ENCODE peak calls at places on chromosome 13, in eight cellular contexts. G is left ventricle myocardium inferior, Y is fibroblast of lung, B is psoas muscle, C is endothelial cell of umbilical vein, V is heart left ventricle, R is astrocyte, X is DND-41. K is an unnamed sample. For H3K36me3 and H3K27me3, the result is how much of the 10 kb centered on the place peaks cover.

GRCh38 chr13:98476106-98476505 is 100.8 kb downstream of the STK24 start:
- DNase-seq in G (no peak), Y (no peak), B (no peak), C (peak), V (no peak), R (no peak), X (no peak), K (peak)

GRCh38 chr13:100363874-100364273 is 224.7 kb downstream of the GGACT start:
- DNase-seq in G (no peak), Y (peak), B (no peak), C (peak), V (no peak), R (peak), X (no peak), K (no peak)

GRCh38 chr13:100361504-100361903 is 227.1 kb downstream of the GGACT start:
- DNase-seq in G (no peak), Y (peak), B (no peak), C (peak), V (no peak), R (peak), X (no peak), K (no peak)

GRCh38 chr13:77136902-77137420 is 110.0 kb upstream of the FBXL3 start:
- DNase-seq in G (no peak), Y (peak), B (no peak), C (no peak), V (no peak), R (peak), X (no peak), K (no peak)

GRCh38 chr13:40171566-40171965 is 494.9 kb downstream of the FOXO1 start:
- DNase-seq in G (no peak), Y (no peak), B (no peak), C (no peak), V (no peak), R (no peak), X (no peak), K (no peak)

GRCh38 chr13:29684441-29684840 is 89.0 kb upstream of the SLC7A1 start:
- DNase-seq in G (no peak), Y (peak), B (no peak), C (no peak), V (no peak), R (peak), X (no peak), K (no peak)

GRCh38 chr13:31064636-31065035 is 97.1 kb downstream of the HSPH1 start:
- DNase-seq in G (no peak), Y (no peak), B (no peak), C (no peak), V (no peak), R (no peak), X (no peak), K (no peak)

GRCh38 chr13:99996177-99996705 is 14.7 kb downstream of the ZIC2 start:
- DNase-seq in G (no peak), Y (no peak), B (no peak), C (peak), V (no peak), R (no peak), X (no peak), K (no peak)

GRCh38 chr13:106534844-106535551 is 464 bp downstream of the EFNB2 start:
- DNase-seq in G (peak), Y (peak), B (peak), C (peak), V (no peak), R (peak), X (no peak), K (peak)

GRCh38 chr13:37132211-37132610 is 26.7 kb upstream of the CSNK1A1L start:
- DNase-seq in G (no peak), Y (peak), B (no peak), C (no peak), V (no peak), R (peak), X (no peak), K (no peak)

GRCh38 chr13:94343243-94343585 is 136.3 kb downstream of the DCT start:
- DNase-seq in G (no peak), Y (peak), B (no peak), C (no peak), V (no peak), R (peak), X (no peak), K (no peak)

GRCh38 chr13:106105153-106105552 is 430.3 kb downstream of the EFNB2 start:
- DNase-seq in G (no peak), Y (peak), B (no peak), C (peak), V (no peak), R (no peak), X (no peak), K (no peak)

GRCh38 chr13:95343944-95344343 is 42.7 kb upstream of the ABCC4 start:
- DNase-seq in G (no peak), Y (no peak), B (no peak), C (peak), V (peak), R (no peak), X (no peak), K (no peak)

GRCh38 chr13:110166598-110166997 is 140.4 kb downstream of the COL4A1 start:
- DNase-seq in G (no peak), Y (no peak), B (no peak), C (no peak), V (no peak), R (no peak), X (no peak), K (no peak)

GRCh38 chr13:110164706-110165105 is 142.3 kb downstream of the COL4A1 start:
- DNase-seq in G (no peak), Y (no peak), B (no peak), C (no peak), V (no peak), R (no peak), X (no peak), K (no peak)

GRCh38 chr13:110162053-110162452 is 144.9 kb downstream of the COL4A1 start:
- DNase-seq in G (no peak), Y (no peak), B (no peak), C (no peak), V (no peak), R (no peak), X (no peak), K (no peak)

GRCh38 chr13:110161112-110161897 is 145.7 kb downstream of the COL4A1 start:
- DNase-seq in G (peak), Y (no peak), B (no peak), C (no peak), V (no peak), R (no peak), X (no peak), K (no peak)

GRCh38 chr13:110163020-110163658 is 143.8 kb downstream of the COL4A1 start:
- DNase-seq in G (no peak), Y (no peak), B (no peak), C (no peak), V (no peak), R (no peak), X (peak), K (no peak)
- H3K36me3 ChIP-seq in G (half or more), Y (under half), B (half or more), C (under half), V (half or more), R (half or more), X (under half), K (under half)

GRCh38 chr13:80052286-80052685 is 288.6 kb downstream of the SPRY2 start:
- DNase-seq in G (no peak), Y (no peak), B (no peak), C (no peak), V (no peak), R (no peak), X (no peak), K (no peak)

GRCh38 chr13:80048802-80049201 is 292.1 kb downstream of the SPRY2 start:
- DNase-seq in G (peak), Y (peak), B (peak), C (peak), V (peak), R (peak), X (peak), K (no peak)

GRCh38 chr13:80047406-80047805 is 293.5 kb downstream of the SPRY2 start:
- DNase-seq in G (no peak), Y (peak), B (no peak), C (no peak), V (no peak), R (peak), X (no peak), K (no peak)

GRCh38 chr13:80050252-80050651 is 290.7 kb downstream of the SPRY2 start:
- DNase-seq in G (no peak), Y (peak), B (no peak), C (peak), V (no peak), R (peak), X (no peak), K (no peak)

GRCh38 chr13:80048030-80048429 is 292.9 kb downstream of the SPRY2 start:
- DNase-seq in G (no peak), Y (peak), B (no peak), C (peak), V (no peak), R (peak), X (no peak), K (no peak)
- H3K4me3 ChIP-seq in G (no peak), Y (no peak), B (no peak), C (no peak), V (no peak), R (no peak), X (no peak), K (no peak)

DNA sequence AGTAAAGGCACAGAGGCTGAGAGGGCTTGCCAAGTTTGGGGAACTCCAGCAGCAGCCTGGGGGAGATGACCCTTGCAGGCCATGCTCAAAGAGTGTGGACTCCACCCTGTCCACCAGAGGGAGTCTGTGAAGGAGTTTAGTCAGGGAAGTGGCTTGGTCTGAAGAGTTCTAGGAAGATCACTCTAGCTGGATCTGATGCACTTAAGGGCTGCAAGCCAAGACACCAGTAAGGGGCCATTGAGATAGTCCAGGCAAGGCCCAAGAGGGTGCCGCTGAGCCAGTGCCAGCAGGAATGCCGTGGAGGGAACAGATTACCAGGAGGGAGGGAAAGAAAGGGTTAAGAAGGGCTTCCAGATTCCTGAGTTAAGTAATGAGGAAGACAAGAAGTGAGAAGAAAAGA is 68.7 kb downstream of the ZAR1L start:
- DNase-seq in G (peak), Y (peak), B (no peak), C (peak), V (peak), R (peak), X (peak), K (peak)
- H3K27me3 ChIP-seq in G (under half), Y (under half), B (under half), C (under half), V (under half), R (under half), X (under half), K (under half)

GRCh38 chr13:33662392-33662791 is 155.6 kb upstream of the RFC3 start:
- DNase-seq in G (no peak), Y (no peak), B (no peak), C (no peak), V (no peak), R (no peak), X (no peak), K (no peak)
- H3K36me3 ChIP-seq in G (under half), Y (under half), B (under half), C (under half), V (under half), R (under half), X (under half), K (under half)

DNA sequence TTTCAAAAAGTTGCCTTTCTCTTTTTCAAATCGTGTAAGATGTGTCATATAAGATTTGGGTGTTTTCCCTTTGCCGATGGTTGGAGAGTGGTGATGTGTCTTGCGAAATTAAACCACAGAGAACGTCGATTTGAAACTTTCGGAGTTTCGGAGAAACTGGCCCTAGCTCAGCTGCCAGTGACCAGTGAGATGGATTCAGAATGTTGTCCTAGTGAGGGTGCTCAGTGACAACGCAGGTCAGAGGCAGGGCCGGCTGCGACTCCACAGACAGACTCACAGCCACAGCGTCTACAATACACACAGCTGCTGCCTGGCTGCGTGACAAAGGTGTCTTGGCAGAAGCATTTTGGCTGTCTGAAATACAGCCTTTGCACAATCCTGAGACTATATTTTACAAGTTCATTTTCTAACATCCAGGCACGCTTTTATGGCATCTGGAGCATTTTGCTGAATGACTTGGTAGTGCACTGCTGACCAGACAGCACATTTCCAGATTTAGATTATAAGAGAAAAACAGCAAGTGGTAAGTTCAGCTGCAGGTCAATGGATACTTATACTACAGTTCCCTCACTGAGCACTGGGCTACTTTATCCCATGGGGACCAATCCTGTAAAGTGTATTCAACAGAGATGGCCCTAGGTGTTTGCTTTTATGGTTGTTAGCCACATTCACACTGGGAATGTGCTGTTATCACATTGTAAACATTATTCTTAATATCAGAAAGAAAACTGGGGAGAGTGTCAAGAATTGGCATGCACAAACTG is 207.5 kb downstream of the KCNRG start:
- DNase-seq in G (peak), Y (peak), B (peak), C (no peak), V (peak), R (peak), X (no peak), K (no peak)
- H3K4me3 ChIP-seq in G (peak), Y (peak), B (peak), C (no peak), V (no peak), R (no peak), X (no peak), K (no peak)

GRCh38 chr13:113117335-113117872 is 5.2 kb upstream of the F10 start:
- DNase-seq in G (no peak), Y (no peak), B (no peak), C (no peak), V (no peak), R (no peak), X (no peak), K (peak)

GRCh38 chr13:113116871-113117271 is 5.7 kb upstream of the F10 start:
- DNase-seq in G (no peak), Y (no peak), B (no peak), C (no peak), V (no peak), R (no peak), X (no peak), K (peak)

GRCh38 chr13:113114511-113115362 is 7.9 kb upstream of the F10 start:
- DNase-seq in G (no peak), Y (no peak), B (no peak), C (no peak), V (peak), R (no peak), X (no peak), K (peak)

GRCh38 chr13:113115363-113116205 is 7.0 kb upstream of the F10 start:
- DNase-seq in G (no peak), Y (no peak), B (no peak), C (no peak), V (no peak), R (no peak), X (no peak), K (peak)

GRCh38 chr13:113116206-113116800 is 6.3 kb upstream of the F10 start:
- DNase-seq in G (no peak), Y (no peak), B (no peak), C (no peak), V (no peak), R (no peak), X (no peak), K (peak)
- H3K27me3 ChIP-seq in G (under half), Y (under half), B (under half), C (under half), V (under half), R (under half), X (under half), K (under half)

GRCh38 chr13:25262261-25262660 is 25.0 kb downstream of the MTMR6 start:
- DNase-seq in G (no peak), Y (no peak), B (no peak), C (no peak), V (no peak), R (no peak), X (no peak), K (no peak)
- H3K36me3 ChIP-seq in G (half or more), Y (under half), B (half or more), C (under half), V (half or more), R (under half), X (half or more), K (under half)

GRCh38 chr13:111210082-111210481 is 95.0 kb downstream of the ARHGEF7 start:
- DNase-seq in G (no peak), Y (no peak), B (no peak), C (no peak), V (no peak), R (no peak), X (no peak), K (peak)
- H3K4me3 ChIP-seq in G (peak), Y (peak), B (peak), C (no peak), V (no peak), R (peak), X (no peak), K (no peak)

GRCh38 chr13:27679896-27680295 is 58.2 kb downstream of the POLR1D start:
- DNase-seq in G (no peak), Y (no peak), B (no peak), C (no peak), V (no peak), R (no peak), X (no peak), K (no peak)
- H3K27me3 ChIP-seq in G (under half), Y (under half), B (under half), C (under half), V (under half), R (under half), X (under half), K (under half)

GRCh38 chr13:109180905-109181425 is 551.6 kb downstream of the MYO16 start:
- DNase-seq in G (no peak), Y (peak), B (no peak), C (no peak), V (no peak), R (peak), X (no peak), K (no peak)
- H3K36me3 ChIP-seq in G (under half), Y (under half), B (under half), C (under half), V (under half), R (under half), X (under half), K (under half)

K was measured in H7.